ENCODE peak calls at places on chromosome 1, in seven cellular contexts. One of them, this sample, is unnamed.

GRCh38 chr1:230359992-230360391 is 66.1 kb downstream of the PGBD5 start:
- DNase-seq in naive thymus-derived CD4-positive, alpha-beta T cell: no peak
- DNase-seq in kidney epithelial cell: peak; percentile 41
- DNase-seq in trophoblast cell: peak; percentile 100
- DNase-seq in Peyer's patch: no peak
- DNase-seq in colonic mucosa: no peak
- DNase-seq in heart left ventricle: no peak
- DNase-seq in this sample: no peak

GRCh38 chr1:153728305-153729066 is 636 bp downstream of the INTS3 start:
- DNase-seq in Peyer's patch: no peak
- DNase-seq in colonic mucosa: peak; percentile 41
- DNase-seq in trophoblast cell: peak; percentile 28
- DNase-seq in naive thymus-derived CD4-positive, alpha-beta T cell: peak; percentile 34
- DNase-seq in kidney epithelial cell: no peak
- DNase-seq in heart left ventricle: peak; percentile 67
- DNase-seq in this sample: peak; percentile 44

GRCh38 chr1:229087339-229087738 is 183.6 kb upstream of the RAB4A start:
- DNase-seq in naive thymus-derived CD4-positive, alpha-beta T cell: no peak
- DNase-seq in heart left ventricle: no peak
- DNase-seq in colonic mucosa: no peak
- DNase-seq in trophoblast cell: no peak
- DNase-seq in Peyer's patch: no peak
- DNase-seq in kidney epithelial cell: no peak
- DNase-seq in this sample: no peak

GRCh38 chr1:176843352-176844297 is 320.9 kb downstream of the ASTN1 start:
- DNase-seq in colonic mucosa: no peak
- DNase-seq in trophoblast cell: no peak
- DNase-seq in heart left ventricle: peak; percentile 38
- DNase-seq in naive thymus-derived CD4-positive, alpha-beta T cell: no peak
- DNase-seq in Peyer's patch: no peak
- DNase-seq in kidney epithelial cell: no peak
- DNase-seq in this sample: peak; percentile 7

GRCh38 chr1:59393211-59394180 is 96.6 kb downstream of the FGGY start:
- DNase-seq in heart left ventricle: peak; percentile 85
- DNase-seq in colonic mucosa: peak; percentile 41
- DNase-seq in naive thymus-derived CD4-positive, alpha-beta T cell: no peak
- DNase-seq in Peyer's patch: no peak
- DNase-seq in trophoblast cell: no peak
- DNase-seq in kidney epithelial cell: peak; percentile 35
- DNase-seq in this sample: peak; percentile 84

GRCh38 chr1:85628791-85629531 is 48.4 kb downstream of the CCN1 start:
- DNase-seq in colonic mucosa: peak; percentile 53
- DNase-seq in Peyer's patch: no peak
- DNase-seq in kidney epithelial cell: no peak
- DNase-seq in naive thymus-derived CD4-positive, alpha-beta T cell: no peak
- DNase-seq in heart left ventricle: peak; percentile 42
- DNase-seq in trophoblast cell: no peak
- DNase-seq in this sample: peak; percentile 39

GRCh38 chr1:59422921-59423575 is 126.2 kb downstream of the FGGY start:
- DNase-seq in Peyer's patch: peak; percentile 45
- DNase-seq in kidney epithelial cell: no peak
- DNase-seq in heart left ventricle: peak; percentile 77
- DNase-seq in naive thymus-derived CD4-positive, alpha-beta T cell: no peak
- DNase-seq in trophoblast cell: no peak
- DNase-seq in colonic mucosa: peak; percentile 81
- DNase-seq in this sample: peak; percentile 86

GRCh38 chr1:225435487-225435886 is 7.6 kb upstream of the LBR start:
- DNase-seq in heart left ventricle: no peak
- DNase-seq in naive thymus-derived CD4-positive, alpha-beta T cell: no peak
- DNase-seq in trophoblast cell: no peak
- DNase-seq in Peyer's patch: no peak
- DNase-seq in colonic mucosa: no peak
- DNase-seq in kidney epithelial cell: no peak
- DNase-seq in this sample: no peak

GRCh38 chr1:202858306-202858705 is 30.6 kb downstream of the RABIF start:
- DNase-seq in heart left ventricle: peak; percentile 75
- DNase-seq in naive thymus-derived CD4-positive, alpha-beta T cell: no peak
- DNase-seq in Peyer's patch: no peak
- DNase-seq in trophoblast cell: peak; percentile 28
- DNase-seq in kidney epithelial cell: no peak
- DNase-seq in colonic mucosa: no peak
- DNase-seq in this sample: peak; percentile 66

GRCh38 chr1:23528245-23528978 is 2.6 kb downstream of the E2F2 start:
- DNase-seq in colonic mucosa: peak; percentile 99
- DNase-seq in heart left ventricle: peak; percentile 83
- DNase-seq in naive thymus-derived CD4-positive, alpha-beta T cell: peak; percentile 57
- DNase-seq in Peyer's patch: peak; percentile 66
- DNase-seq in trophoblast cell: peak; percentile 57
- DNase-seq in kidney epithelial cell: peak; percentile 52
- DNase-seq in this sample: peak; percentile 86
- H3K4me3 ChIP-seq in colonic mucosa: peak overlapping the region; percentile 9
- H3K4me3 ChIP-seq in heart left ventricle: peak overlapping the region; percentile 74
- H3K4me3 ChIP-seq in naive thymus-derived CD4-positive, alpha-beta T cell: peak overlapping the region; percentile 41
- H3K4me3 ChIP-seq in Peyer's patch: no peak overlapping the region
- H3K4me3 ChIP-seq in trophoblast cell: no peak overlapping the region
- H3K4me3 ChIP-seq in kidney epithelial cell: no peak overlapping the region
- H3K4me3 ChIP-seq in this sample: no peak overlapping the region

DNA sequence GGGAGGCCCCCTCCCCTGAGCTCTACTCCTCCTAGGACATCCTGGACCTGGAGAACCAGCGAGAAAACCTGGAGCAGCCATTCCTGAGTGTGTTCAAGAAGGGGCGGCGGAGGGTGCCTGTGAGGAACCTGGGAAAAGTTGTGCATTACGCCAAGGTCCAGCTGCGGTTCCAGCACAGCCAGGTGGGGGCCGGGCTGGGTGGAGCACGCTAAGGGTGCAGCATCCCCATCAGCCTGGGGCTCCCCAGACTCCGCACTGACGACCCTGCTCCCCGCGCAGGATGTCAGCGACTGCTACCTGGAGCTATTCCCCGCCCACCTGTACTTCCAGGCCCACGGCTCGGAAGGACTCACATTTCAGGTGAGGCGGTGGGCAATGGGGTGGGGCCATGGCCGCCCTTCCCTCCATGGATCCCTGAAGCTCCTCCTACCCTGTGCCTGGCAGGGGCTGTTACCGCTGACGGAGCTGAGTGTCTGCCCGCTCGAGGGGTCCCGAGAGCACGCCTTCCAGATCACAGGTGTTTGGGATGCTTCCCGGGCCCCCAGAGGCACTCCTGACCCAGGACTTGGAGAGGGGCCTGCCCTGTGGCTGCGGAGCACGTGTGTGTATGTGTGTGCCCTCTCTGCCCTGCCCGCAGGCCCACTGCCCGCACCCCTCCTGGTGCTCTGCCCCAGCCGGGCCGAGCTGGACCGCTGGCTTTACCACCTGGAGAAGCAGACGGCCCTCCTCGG is 4.1 kb downstream of the PLEKHN1 start:
- DNase-seq in kidney epithelial cell: no peak
- DNase-seq in naive thymus-derived CD4-positive, alpha-beta T cell: peak; percentile 5
- DNase-seq in colonic mucosa: no peak
- DNase-seq in heart left ventricle: no peak
- DNase-seq in trophoblast cell: no peak
- DNase-seq in Peyer's patch: no peak
- DNase-seq in this sample: no peak
- H3K36me3 ChIP-seq in kidney epithelial cell: no peaks in the 10 kb centered on the region
- H3K36me3 ChIP-seq in naive thymus-derived CD4-positive, alpha-beta T cell: no peaks in the 10 kb centered on the region
- H3K36me3 ChIP-seq in colonic mucosa: no peaks in the 10 kb centered on the region
- H3K36me3 ChIP-seq in heart left ventricle: no peaks in the 10 kb centered on the region
- H3K36me3 ChIP-seq in trophoblast cell: peaks cover under 1% of the 10 kb centered on the region
- H3K36me3 ChIP-seq in Peyer's patch: no peaks in the 10 kb centered on the region
- H3K36me3 ChIP-seq in this sample: no peaks in the 10 kb centered on the region

GRCh38 chr1:89637496-89637895 is 4.6 kb downstream of the LRRC8C start:
- DNase-seq in Peyer's patch: no peak
- DNase-seq in trophoblast cell: no peak
- DNase-seq in kidney epithelial cell: no peak
- DNase-seq in heart left ventricle: no peak
- DNase-seq in naive thymus-derived CD4-positive, alpha-beta T cell: no peak
- DNase-seq in colonic mucosa: no peak
- DNase-seq in this sample: no peak

GRCh38 chr1:89633103-89633744 is at the start of gene LRRC8C:
- DNase-seq in colonic mucosa: peak; percentile 45
- DNase-seq in Peyer's patch: peak; percentile 68
- DNase-seq in kidney epithelial cell: no peak
- DNase-seq in heart left ventricle: peak; percentile 66
- DNase-seq in trophoblast cell: peak; percentile 53
- DNase-seq in naive thymus-derived CD4-positive, alpha-beta T cell: peak; percentile 54
- DNase-seq in this sample: peak; percentile 46

GRCh38 chr1:89633745-89634625 is 1.1 kb downstream of the LRRC8C start:
- DNase-seq in kidney epithelial cell: no peak
- DNase-seq in heart left ventricle: peak; percentile 24
- DNase-seq in naive thymus-derived CD4-positive, alpha-beta T cell: no peak
- DNase-seq in Peyer's patch: peak; percentile 31
- DNase-seq in trophoblast cell: peak; percentile 86
- DNase-seq in colonic mucosa: peak; percentile 26
- DNase-seq in this sample: no peak

GRCh38 chr1:89632213-89633102 is 462 bp upstream of the LRRC8C start:
- DNase-seq in naive thymus-derived CD4-positive, alpha-beta T cell: peak; percentile 86
- DNase-seq in colonic mucosa: peak; percentile 75
- DNase-seq in trophoblast cell: peak; percentile 81
- DNase-seq in Peyer's patch: peak; percentile 83
- DNase-seq in heart left ventricle: peak; percentile 91
- DNase-seq in kidney epithelial cell: no peak
- DNase-seq in this sample: peak; percentile 68

DNA sequence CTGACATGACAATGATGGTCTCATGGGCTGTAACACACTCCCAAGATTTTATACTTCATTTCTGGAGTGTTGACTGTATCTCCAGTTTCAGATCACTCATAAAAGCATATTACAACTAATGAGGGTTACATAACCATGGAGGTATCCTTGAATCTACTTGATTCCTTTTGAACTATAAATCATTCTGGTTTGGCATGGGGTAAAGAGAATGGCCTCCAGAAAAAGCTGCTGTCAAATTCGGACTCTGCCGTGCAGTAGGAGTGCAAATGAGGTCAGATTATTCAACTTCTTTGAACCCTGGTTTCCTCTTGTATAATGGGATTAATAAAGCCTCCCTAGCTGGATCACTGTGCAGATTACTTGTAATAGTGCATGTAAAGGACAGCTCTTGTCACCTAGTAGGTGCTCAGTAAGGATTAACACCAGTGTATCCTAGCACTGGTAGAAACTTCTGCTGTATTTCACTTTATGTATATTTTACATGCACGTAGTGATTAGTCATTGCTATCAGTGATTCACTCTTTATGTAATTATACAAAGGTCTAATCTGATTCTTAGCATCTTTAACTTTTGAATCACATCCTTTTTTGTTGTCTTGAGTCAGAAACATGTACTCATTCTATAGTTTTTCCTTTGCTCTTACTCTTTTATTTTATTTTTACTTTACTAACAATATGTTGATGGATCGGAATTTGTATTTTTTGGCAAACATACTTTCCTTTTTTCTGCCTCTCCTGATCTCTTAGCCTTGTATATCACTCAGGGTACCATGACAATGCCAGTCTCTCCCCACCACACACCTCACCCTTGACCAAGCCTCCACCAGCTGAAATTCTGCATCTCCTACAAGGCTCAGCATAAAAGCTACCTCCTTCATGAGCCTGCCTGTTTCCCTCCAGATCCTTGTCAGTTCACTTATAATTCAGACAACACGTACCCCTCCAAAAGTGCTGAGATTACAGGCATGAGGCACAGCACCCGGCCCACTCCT is 3.2 kb downstream of the LRRC8C start:
- DNase-seq in naive thymus-derived CD4-positive, alpha-beta T cell: no peak
- DNase-seq in kidney epithelial cell: no peak
- DNase-seq in trophoblast cell: peak; percentile 51
- DNase-seq in Peyer's patch: no peak
- DNase-seq in colonic mucosa: no peak
- DNase-seq in heart left ventricle: no peak
- DNase-seq in this sample: no peak
- H3K4me3 ChIP-seq in naive thymus-derived CD4-positive, alpha-beta T cell: peak overlapping the region; percentile 21
- H3K4me3 ChIP-seq in kidney epithelial cell: no peak overlapping the region
- H3K4me3 ChIP-seq in trophoblast cell: no peak overlapping the region
- H3K4me3 ChIP-seq in Peyer's patch: no peak overlapping the region
- H3K4me3 ChIP-seq in colonic mucosa: no peak overlapping the region
- H3K4me3 ChIP-seq in heart left ventricle: peak overlapping the region; percentile 80
- H3K4me3 ChIP-seq in this sample: no peak overlapping the region

GRCh38 chr1:93888900-93889299 is 9.9 kb upstream of the DNTTIP2 start:
- DNase-seq in colonic mucosa: no peak
- DNase-seq in naive thymus-derived CD4-positive, alpha-beta T cell: no peak
- DNase-seq in trophoblast cell: peak; percentile 58
- DNase-seq in heart left ventricle: no peak
- DNase-seq in kidney epithelial cell: no peak
- DNase-seq in Peyer's patch: no peak
- DNase-seq in this sample: no peak
- H3K36me3 ChIP-seq in colonic mucosa: no peaks in the 10 kb centered on the region
- H3K36me3 ChIP-seq in naive thymus-derived CD4-positive, alpha-beta T cell: peaks cover 7% of the 10 kb centered on the region
- H3K36me3 ChIP-seq in trophoblast cell: peaks cover 2% of the 10 kb centered on the region
- H3K36me3 ChIP-seq in heart left ventricle: peaks cover 35% of the 10 kb centered on the region
- H3K36me3 ChIP-seq in kidney epithelial cell: no peaks in the 10 kb centered on the region
- H3K36me3 ChIP-seq in Peyer's patch: no peaks in the 10 kb centered on the region
- H3K36me3 ChIP-seq in this sample: no peaks in the 10 kb centered on the region

DNA sequence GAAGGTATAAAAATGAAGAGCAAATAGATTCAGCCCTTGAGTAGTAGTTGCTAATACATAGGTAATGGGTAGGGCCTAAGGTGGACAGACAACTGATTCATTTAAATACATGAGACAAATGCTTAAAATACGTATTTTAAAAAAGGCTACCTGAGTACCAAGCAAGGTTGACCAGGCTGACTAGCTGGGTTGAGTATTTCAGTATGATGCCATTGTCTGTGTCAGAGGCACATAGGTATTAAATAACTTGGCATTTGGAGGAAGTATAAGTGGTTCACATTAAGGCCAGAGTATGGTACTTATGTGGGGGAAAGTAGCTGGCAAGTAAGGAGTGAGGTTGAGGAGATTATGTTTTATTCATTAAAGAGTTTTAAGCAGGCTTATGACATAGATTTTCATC is 19.4 kb downstream of the NEK7 start:
- DNase-seq in trophoblast cell: no peak
- DNase-seq in Peyer's patch: no peak
- DNase-seq in naive thymus-derived CD4-positive, alpha-beta T cell: no peak
- DNase-seq in kidney epithelial cell: no peak
- DNase-seq in colonic mucosa: no peak
- DNase-seq in heart left ventricle: no peak
- DNase-seq in this sample: no peak
- H3K4me3 ChIP-seq in trophoblast cell: no peak overlapping the region
- H3K4me3 ChIP-seq in Peyer's patch: no peak overlapping the region
- H3K4me3 ChIP-seq in naive thymus-derived CD4-positive, alpha-beta T cell: peak overlapping the region; percentile 8
- H3K4me3 ChIP-seq in kidney epithelial cell: no peak overlapping the region
- H3K4me3 ChIP-seq in colonic mucosa: no peak overlapping the region
- H3K4me3 ChIP-seq in heart left ventricle: no peak overlapping the region
- H3K4me3 ChIP-seq in this sample: no peak overlapping the region

DNA sequence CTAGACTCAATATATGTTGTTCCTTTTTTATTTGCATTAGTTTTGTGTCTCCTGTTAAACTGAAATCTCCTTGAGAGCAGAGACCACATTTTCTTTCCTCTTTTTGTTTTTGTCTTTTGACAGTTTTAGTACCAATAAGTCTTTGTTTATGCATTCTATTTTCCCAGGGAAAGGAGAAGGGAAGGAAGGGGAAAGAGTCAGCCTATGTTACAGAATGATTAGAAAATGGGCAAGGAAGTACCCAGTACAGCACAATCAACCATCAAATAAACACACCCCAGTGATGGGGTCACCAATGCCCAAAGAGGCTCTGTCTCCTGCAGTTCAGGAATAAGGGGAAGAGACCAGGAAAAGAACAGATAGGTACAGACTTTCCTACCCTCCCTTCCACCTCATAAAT is 10.1 kb downstream of the ZBTB37 start:
- DNase-seq in Peyer's patch: no peak
- DNase-seq in colonic mucosa: no peak
- DNase-seq in naive thymus-derived CD4-positive, alpha-beta T cell: no peak
- DNase-seq in kidney epithelial cell: no peak
- DNase-seq in heart left ventricle: no peak
- DNase-seq in trophoblast cell: no peak
- DNase-seq in this sample: no peak
- H3K36me3 ChIP-seq in Peyer's patch: no peaks in the 10 kb centered on the region
- H3K36me3 ChIP-seq in colonic mucosa: no peaks in the 10 kb centered on the region
- H3K36me3 ChIP-seq in naive thymus-derived CD4-positive, alpha-beta T cell: peaks cover 40% of the 10 kb centered on the region
- H3K36me3 ChIP-seq in kidney epithelial cell: no peaks in the 10 kb centered on the region
- H3K36me3 ChIP-seq in heart left ventricle: peaks cover 63% of the 10 kb centered on the region
- H3K36me3 ChIP-seq in trophoblast cell: peaks cover 3% of the 10 kb centered on the region
- H3K36me3 ChIP-seq in this sample: no peaks in the 10 kb centered on the region

This sample was measured in body of pancreas.